ENCODE peak calls at places on chromosomes 3 and 15, in ten cellular contexts. M is body of pancreas, F is heart left ventricle, H is gastrocnemius medialis, W is IMR-90, O is HepG2, S is HCT116, Y is right lobe of liver, C is K562, L is A549. D is an unnamed sample.

GRCh38 chr15:98906712-98907083 is 100.9 kb downstream of the PGPEP1L start:
- ATAC-seq in C (no peak), Y (no peak), O (no peak), M (no peak), H (no peak), W (no peak), F (peak; percentile 50), S (no peak), L (peak; percentile 10), D (peak; percentile 41)

GRCh38 chr3:129592362-129593150 is 13.9 kb downstream of the PLXND1 start:
- ATAC-seq in M (peak; percentile 8), H (peak; percentile 10), F (peak; percentile 21), W (no peak), S (no peak), C (no peak), Y (peak; percentile 39), O (no peak), L (no peak), D (peak; percentile 24)

GRCh38 chr3:121855555-121855954 is 20.5 kb downstream of the EAF2 start:
- ATAC-seq in W (no peak), Y (no peak), C (peak; percentile 56), S (peak; percentile 84), F (no peak), M (peak; percentile 40), H (no peak), L (peak; percentile 53), O (peak; percentile 34), D (no peak)

GRCh38 chr3:179168933-179169332 is 20.8 kb downstream of the PIK3CA start:
- ATAC-seq in Y (no peak), H (no peak), M (no peak), S (no peak), L (no peak), O (no peak), F (no peak), W (no peak), C (no peak), D (no peak)

GRCh38 chr3:36864180-36865053 is 80.4 kb downstream of the TRANK1 start:
- ATAC-seq in F (no peak), S (no peak), C (no peak), W (no peak), Y (no peak), M (no peak), O (no peak), L (no peak), H (no peak), D (no peak)

GRCh38 chr3:16480861-16481569 is 32.5 kb downstream of the RFTN1 start:
- ATAC-seq in M (no peak), F (no peak), S (no peak), Y (no peak), O (no peak), C (no peak), L (no peak), H (no peak), W (no peak), D (no peak)

GRCh38 chr15:23686466-23687142 is 501 bp downstream of the NDN start:
- ATAC-seq in Y (peak; percentile 21), O (no peak), H (peak; percentile 11), S (no peak), F (peak; percentile 58), C (peak; percentile 34), M (peak; percentile 35), L (no peak), W (peak; percentile 48), D (peak; percentile 21)

GRCh38 chr15:82986442-82986780 is 401 bp downstream of the RAMAC start:
- ATAC-seq in F (peak; percentile 19), W (peak; percentile 40), C (peak; percentile 73), O (peak; percentile 62), S (peak; percentile 43), H (no peak), Y (peak; percentile 29), M (no peak), L (peak; percentile 67), D (no peak)

DNA sequence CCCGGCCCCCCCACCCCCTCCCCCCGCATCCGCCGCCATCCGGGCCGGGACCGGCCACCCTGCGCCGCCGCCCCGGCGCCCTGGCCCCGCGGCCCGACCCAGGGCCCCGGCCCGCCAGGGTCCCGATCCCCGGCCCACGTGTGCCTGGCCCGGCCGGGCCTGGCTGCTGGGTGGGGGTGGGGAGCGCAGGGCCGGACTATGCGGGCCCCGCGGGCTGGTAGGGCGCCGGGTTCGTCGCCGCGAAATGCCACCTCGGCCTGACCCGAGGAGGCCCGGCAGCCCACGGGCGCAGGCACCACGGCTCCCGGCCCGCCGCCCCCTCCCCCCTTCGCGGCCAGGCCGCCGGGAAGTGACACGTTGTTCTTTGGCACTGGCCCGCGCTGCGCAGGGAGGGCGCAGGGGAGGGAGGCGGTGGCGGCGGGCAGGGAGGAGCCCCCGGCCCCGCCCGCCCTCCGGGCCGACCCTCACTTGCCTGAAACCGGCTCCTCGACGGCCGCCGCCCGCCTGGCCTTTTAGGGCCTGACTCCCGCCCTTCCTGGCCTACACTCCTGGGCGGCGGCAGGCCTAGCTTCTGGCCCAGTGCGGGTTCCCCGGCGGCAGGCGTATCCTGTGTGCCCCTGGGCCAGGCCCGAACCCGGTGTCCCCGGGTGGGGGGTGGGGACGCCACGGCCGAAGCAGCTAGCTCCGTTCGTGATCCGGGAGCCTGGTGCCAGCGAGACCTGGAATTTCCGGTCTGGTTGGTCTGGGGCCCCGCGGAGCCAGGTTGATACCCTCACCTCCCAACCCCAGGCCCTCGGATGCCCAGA is 497 bp downstream of the EIF4G1 start:
- ATAC-seq in C (peak; percentile 70), Y (peak; percentile 74), M (peak; percentile 78), W (peak; percentile 70), S (peak; percentile 39), H (peak; percentile 69), L (peak; percentile 39), F (peak; percentile 84), O (peak; percentile 60), D (peak; percentile 84)
- TF ChIP-seq POLR2A in C (no peak), Y (peak; percentile 74), M (peak; percentile 51), W (peak; percentile 87), S (peak; percentile 47), H (peak; percentile 85), L (peak; percentile 43), F (no peak), O (peak; percentile 37), D (peak; percentile 52)

GRCh38 chr15:30906366-30906765 is 2.7 kb downstream of the FAN1 start:
- ATAC-seq in H (no peak), S (no peak), L (no peak), C (no peak), W (no peak), O (no peak), Y (no peak), F (no peak), M (no peak), D (no peak)

GRCh38 chr15:30905821-30906220 is 2.1 kb downstream of the FAN1 start:
- ATAC-seq in S (no peak), M (no peak), F (no peak), W (no peak), L (no peak), Y (peak; percentile 70), H (no peak), C (no peak), O (no peak), D (no peak)

GRCh38 chr15:30904812-30905211 is 1.1 kb downstream of the FAN1 start:
- ATAC-seq in O (no peak), M (no peak), F (no peak), L (no peak), W (no peak), H (no peak), Y (no peak), S (no peak), C (no peak), D (no peak)

GRCh38 chr15:30901889-30902288 is 1.8 kb upstream of the FAN1 start:
- ATAC-seq in W (no peak), H (no peak), F (no peak), Y (no peak), M (no peak), C (no peak), S (no peak), L (no peak), O (no peak), D (no peak)

GRCh38 chr15:30903497-30904187 is at the start of gene FAN1:
- ATAC-seq in O (peak; percentile 96), H (peak; percentile 98), L (peak; percentile 99), F (peak; percentile 100), M (peak; percentile 97), C (peak; percentile 95), Y (peak; percentile 97), S (peak; percentile 97), W (peak; percentile 99), D (peak; percentile 96)
- TF ChIP-seq POLR2A in O (peak; percentile 73), H (peak; percentile 78), L (peak; percentile 84), F (no peak), M (peak; percentile 75), C (peak; percentile 79), Y (peak; percentile 66), S (peak; percentile 85), W (no peak), D (peak; percentile 44)

DNA sequence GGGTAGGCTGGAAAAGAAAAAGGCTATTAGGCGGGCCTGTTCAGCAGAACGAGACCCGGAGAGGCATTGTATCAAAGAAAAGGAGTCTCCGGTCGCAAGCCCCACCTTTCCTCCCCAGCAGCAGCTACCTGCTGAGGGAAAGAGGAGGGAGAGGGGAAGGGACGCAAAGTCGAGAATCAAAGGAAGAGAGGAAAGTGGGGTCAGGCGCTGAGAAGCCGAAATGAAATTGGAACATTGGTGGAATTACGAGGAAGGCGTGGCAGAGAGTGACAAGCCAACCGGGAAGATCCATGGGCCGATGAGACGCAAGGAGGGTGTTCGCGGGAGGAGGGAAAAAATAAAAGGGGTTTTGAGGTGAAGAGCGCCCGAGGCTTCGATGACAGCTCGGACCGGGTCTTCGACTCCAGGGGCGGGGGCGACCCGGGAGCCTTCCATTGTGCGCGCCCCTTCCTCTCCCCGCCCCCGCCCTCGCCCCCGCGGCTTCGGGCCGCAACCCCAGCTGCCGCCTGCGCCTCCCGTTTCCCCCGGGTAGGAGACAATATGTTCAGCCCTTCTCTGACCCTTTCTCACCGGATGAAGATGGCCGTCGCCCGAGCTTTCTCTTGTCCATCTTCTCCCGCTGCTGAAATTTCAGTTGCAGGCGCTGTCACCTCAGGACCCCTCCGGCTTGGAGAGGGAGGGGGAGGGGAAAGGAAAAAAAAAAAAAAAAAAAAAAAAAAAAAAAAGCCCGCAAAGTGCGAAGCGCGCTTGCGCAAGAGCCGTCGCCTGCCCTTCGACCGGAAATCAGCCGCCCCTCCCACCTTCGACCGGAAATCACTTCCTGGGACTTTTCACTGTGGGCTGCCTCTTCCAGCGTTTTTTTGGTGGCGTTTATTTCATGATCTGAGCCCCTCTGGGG is at the start of gene SENP7:
- ATAC-seq in S (peak; percentile 86), M (peak; percentile 91), C (peak; percentile 71), H (peak; percentile 88), O (peak; percentile 85), Y (peak; percentile 90), L (peak; percentile 92), F (peak; percentile 89), W (peak; percentile 86), D (peak; percentile 77)
- TF ChIP-seq POLR2A in S (no peak), M (peak; percentile 48), C (peak; percentile 33), H (no peak), O (peak; percentile 48), Y (peak; percentile 33), L (peak; percentile 41), F (no peak), W (no peak), D (no peak)

DNA sequence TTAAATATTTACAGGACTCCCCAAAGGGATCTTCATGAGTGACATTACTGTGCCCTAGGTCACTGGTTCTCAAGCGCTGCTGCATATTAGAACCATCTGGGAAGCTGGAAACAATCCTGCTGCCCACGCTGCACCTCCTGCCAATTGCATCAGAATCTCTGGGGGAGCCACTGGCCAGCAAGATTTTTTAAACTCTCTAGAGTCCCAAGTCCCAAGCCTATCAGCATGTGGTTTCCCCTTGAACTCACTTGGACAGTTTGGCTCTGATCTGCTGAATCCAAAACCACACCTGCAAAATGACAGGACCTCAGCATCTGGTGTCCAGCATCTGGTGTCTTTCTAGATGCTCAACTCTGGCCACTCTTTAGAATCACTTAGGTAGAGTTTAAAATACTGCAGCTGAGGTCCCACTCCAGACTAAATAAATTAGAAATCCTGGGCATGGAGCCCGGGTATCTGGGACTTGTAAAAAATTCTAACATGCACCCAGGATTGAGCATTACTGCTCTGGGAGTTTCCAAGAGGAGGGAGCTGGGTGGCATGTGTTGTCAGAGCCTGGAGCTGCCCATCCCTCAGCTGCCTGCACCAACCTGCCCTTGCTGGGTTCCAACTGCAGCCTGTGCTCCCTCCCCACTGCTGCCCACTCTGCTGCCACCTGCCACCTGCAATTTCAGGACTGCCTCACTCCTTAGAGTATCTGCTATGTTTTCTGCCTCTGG is 311.3 kb downstream of the SLC9A9 start:
- ATAC-seq in M (peak; percentile 38), S (no peak), H (no peak), Y (no peak), C (no peak), L (no peak), F (peak; percentile 86), W (peak; percentile 67), O (no peak), D (no peak)
- TF ChIP-seq POLR2A in M (no peak), S (no peak), H (no peak), Y (no peak), C (no peak), L (no peak), F (no peak), W (no peak), O (no peak), D (no peak)

D was measured in gastroesophageal sphincter.